ENCODE peak calls at places on chromosomes 3 and 15, in eight cellular contexts. X is AG04450, H is HFF-Myc, D is sigmoid colon, N is endothelial cell, Y is pancreas, W is endodermal cell, U is kidney. F is an unnamed sample.

GRCh38 chr3:12891985-12892839 is 50.8 kb upstream of the RPL32 start:
- DNase-seq in N (peak), U (peak), X (peak), D (no peak), W (peak), H (peak), Y (peak), F (peak)

GRCh38 chr3:24199305-24199704 is 254.2 kb downstream of the NR1D2 start:
- DNase-seq in D (no peak), H (no peak), W (no peak), N (no peak), Y (no peak), U (no peak), X (no peak), F (no peak)

GRCh38 chr15:83062768-83063180 is 4.3 kb downstream of the BTBD1 start:
- DNase-seq in H (no peak), D (no peak), Y (no peak), W (no peak), N (no peak), X (no peak), U (no peak), F (no peak)

GRCh38 chr3:111926266-111926676 is 52.6 kb upstream of the ABHD10 start:
- DNase-seq in Y (no peak), W (no peak), H (no peak), X (no peak), D (no peak), N (no peak), U (no peak), F (no peak)

GRCh38 chr15:76401285-76401684 is 64.7 kb downstream of the ISL2 start:
- DNase-seq in Y (no peak), W (no peak), H (peak), D (no peak), X (no peak), U (no peak), N (no peak), F (no peak)

GRCh38 chr3:190585771-190586630 is 72.1 kb downstream of the IL1RAP start:
- DNase-seq in X (peak), U (no peak), N (no peak), D (no peak), Y (no peak), H (peak), W (peak), F (no peak)

GRCh38 chr15:30985081-30985531 is 6.3 kb downstream of the MTMR10 start:
- DNase-seq in Y (no peak), W (no peak), X (no peak), D (no peak), U (no peak), H (no peak), N (no peak), F (peak)

GRCh38 chr15:75727031-75727531 is 14.4 kb upstream of the CSPG4 start:
- DNase-seq in Y (peak), D (peak), N (no peak), H (no peak), W (peak), U (peak), X (no peak), F (no peak)

GRCh38 chr3:95905182-95905581 is 909.2 kb upstream of the EPHA6 start:
- DNase-seq in D (no peak), X (no peak), U (no peak), W (no peak), H (no peak), Y (no peak), N (no peak), F (no peak)

GRCh38 chr3:178304758-178305157 is 231.5 kb upstream of the KCNMB2 start:
- DNase-seq in X (peak), W (no peak), N (no peak), U (no peak), H (no peak), D (no peak), Y (no peak), F (no peak)

GRCh38 chr3:71010731-71011455 is 572.6 kb downstream of the FOXP1 start:
- DNase-seq in Y (no peak), N (no peak), U (no peak), H (no peak), X (no peak), W (no peak), D (no peak), F (no peak)

GRCh38 chr15:31163769-31164572 is 62.4 kb upstream of the TRPM1 start:
- DNase-seq in D (no peak), H (no peak), Y (no peak), X (no peak), N (no peak), U (no peak), W (no peak), F (no peak)

GRCh38 chr3:36868614-36869436 is 76.0 kb downstream of the TRANK1 start:
- DNase-seq in N (peak), H (peak), D (no peak), W (peak), Y (no peak), U (no peak), X (peak), F (peak)

GRCh38 chr15:101043011-101043410 is 123.9 kb downstream of the LRRK1 start:
- DNase-seq in U (peak), H (no peak), Y (no peak), N (peak), W (peak), X (no peak), D (no peak), F (no peak)

GRCh38 chr15:63449711-63450110 is 54.7 kb upstream of the USP3 start:
- DNase-seq in H (no peak), W (peak), D (no peak), Y (no peak), N (no peak), X (no peak), U (no peak), F (no peak)

GRCh38 chr15:64846246-64846645 is 4.5 kb downstream of the PLEKHO2 start:
- DNase-seq in U (peak), D (peak), N (no peak), W (no peak), X (no peak), Y (no peak), H (no peak), F (no peak)

GRCh38 chr3:154125378-154126030 is 4.3 kb downstream of the ARHGEF26 start:
- DNase-seq in N (no peak), H (no peak), W (no peak), U (no peak), Y (no peak), D (no peak), X (no peak), F (no peak)

GRCh38 chr15:80640546-80641121 is 54.5 kb upstream of the ABHD17C start:
- DNase-seq in D (no peak), H (no peak), Y (no peak), N (no peak), U (no peak), W (no peak), X (no peak), F (no peak)

GRCh38 chr15:45855907-45856579 is 221.2 kb downstream of the SQOR start:
- DNase-seq in W (no peak), D (no peak), X (no peak), U (no peak), H (no peak), N (no peak), Y (no peak), F (no peak)

GRCh38 chr3:88123526-88123925 is 26.2 kb upstream of the C3orf38 start:
- DNase-seq in H (no peak), D (no peak), W (no peak), X (no peak), Y (no peak), U (no peak), N (no peak), F (no peak)

GRCh38 chr3:147383617-147384016 is 22.7 kb downstream of the ZIC4 start:
- DNase-seq in H (no peak), U (no peak), X (no peak), D (no peak), N (no peak), W (peak), Y (no peak), F (no peak)

GRCh38 chr3:184379375-184380209 is at the start of gene CHRD:
- DNase-seq in W (no peak), D (peak), N (no peak), Y (peak), X (no peak), U (peak), H (no peak), F (peak)

GRCh38 chr3:51391566-51392300 is 648 bp downstream of the RBM15B start:
- DNase-seq in U (peak), H (no peak), N (peak), X (no peak), D (no peak), Y (peak), W (peak), F (peak)

GRCh38 chr15:85744636-85745422 is 49.9 kb downstream of the KLHL25 start:
- DNase-seq in X (no peak), U (no peak), D (peak), H (no peak), Y (no peak), W (peak), N (no peak), F (no peak)

GRCh38 chr3:190265795-190266194 is 56.5 kb downstream of the CLDN1 start:
- DNase-seq in U (no peak), D (no peak), Y (no peak), X (no peak), N (no peak), H (no peak), W (no peak), F (no peak)

GRCh38 chr15:89226359-89227221 is 5.2 kb upstream of the RLBP1 start:
- DNase-seq in N (no peak), H (no peak), U (no peak), W (no peak), X (no peak), Y (peak), D (no peak), F (no peak)

GRCh38 chr15:93452537-93453211 is 363.7 kb upstream of the RGMA start:
- DNase-seq in N (no peak), Y (no peak), X (no peak), H (no peak), W (no peak), D (no peak), U (no peak), F (no peak)

GRCh38 chr3:60079076-60079475 is 1029.3 kb upstream of the CFAP20DC start:
- DNase-seq in D (no peak), U (no peak), Y (no peak), W (no peak), H (no peak), N (no peak), X (no peak), F (no peak)

GRCh38 chr3:195259564-195260285 is 11.2 kb downstream of the XXYLT1 start:
- DNase-seq in W (peak), H (peak), Y (peak), X (peak), U (peak), D (peak), N (peak), F (peak)
- TF ChIP-seq CTCF in W (peak), H (peak), Y (peak), X (no peak), U (peak), D (no peak), N (peak), F (no peak)

GRCh38 chr3:141647562-141647915 is 90.6 kb upstream of the RNF7 start:
- DNase-seq in D (no peak), X (no peak), W (no peak), Y (no peak), U (no peak), H (no peak), N (no peak), F (no peak)
- TF ChIP-seq CTCF in D (no peak), X (no peak), W (no peak), Y (no peak), U (no peak), H (no peak), N (no peak), F (no peak)

GRCh38 chr3:105223815-105224214 is 142.9 kb upstream of the ALCAM start:
- DNase-seq in Y (no peak), U (no peak), W (no peak), D (no peak), X (no peak), H (no peak), N (no peak), F (no peak)

DNA sequence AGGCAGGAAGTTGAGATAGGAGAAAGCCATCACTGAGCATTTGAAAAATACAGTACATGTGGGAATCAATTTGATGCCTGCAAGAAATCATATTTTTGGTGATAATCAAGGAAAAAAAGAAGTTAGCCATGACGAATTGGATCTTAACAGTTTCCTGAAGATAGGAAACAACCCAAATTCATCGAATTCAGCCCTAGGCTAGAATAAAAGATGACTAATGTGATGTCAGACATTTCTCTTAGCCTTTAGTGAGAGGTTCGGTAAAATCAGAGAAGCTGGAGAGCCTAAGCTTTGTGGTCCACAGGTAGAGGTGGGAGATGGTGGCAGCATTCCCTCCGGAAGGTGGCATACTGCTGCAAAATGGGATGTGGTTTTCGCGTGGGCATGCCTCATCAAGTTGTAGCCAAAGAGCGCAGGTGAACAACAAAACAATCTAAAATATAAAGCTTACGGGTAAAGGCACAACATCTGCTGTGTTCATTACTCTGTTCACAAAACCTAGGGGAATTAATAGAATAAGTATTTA is 144.1 kb upstream of the ALCAM start:
- DNase-seq in U (no peak), H (no peak), Y (no peak), N (no peak), D (no peak), X (no peak), W (peak), F (no peak)
- TF ChIP-seq CTCF in U (no peak), H (no peak), Y (no peak), N (no peak), D (no peak), X (no peak), W (peak), F (no peak)

GRCh38 chr15:33766329-33766728 is 202.0 kb upstream of the CHRM5 start:
- DNase-seq in H (no peak), D (no peak), X (no peak), W (no peak), N (no peak), Y (no peak), U (no peak), F (no peak)
- TF ChIP-seq CTCF in H (no peak), D (no peak), X (peak), W (peak), N (no peak), Y (no peak), U (no peak), F (no peak)

GRCh38 chr3:52447512-52448355 is 2.8 kb upstream of the SEMA3G start:
- DNase-seq in N (no peak), W (no peak), X (no peak), Y (no peak), U (peak), H (no peak), D (no peak), F (no peak)

GRCh38 chr3:52444860-52445793 is at the start of gene SEMA3G:
- DNase-seq in W (peak), D (peak), N (peak), X (no peak), H (no peak), U (peak), Y (peak), F (peak)

GRCh38 chr3:52443791-52444687 is 864 bp downstream of the SEMA3G start:
- DNase-seq in Y (no peak), N (no peak), H (no peak), U (no peak), D (no peak), W (peak), X (no peak), F (no peak)

GRCh38 chr3:52446042-52446441 is 1.1 kb upstream of the SEMA3G start:
- DNase-seq in W (peak), Y (no peak), U (no peak), D (no peak), H (no peak), N (no peak), X (no peak), F (no peak)

GRCh38 chr3:52446631-52447511 is 2.0 kb upstream of the SEMA3G start:
- DNase-seq in H (no peak), W (peak), D (peak), U (no peak), Y (peak), N (peak), X (no peak), F (peak)
- TF ChIP-seq CTCF in H (peak), W (peak), D (peak), U (peak), Y (peak), N (peak), X (peak), F (peak)

F was measured in nephron progenitor cell.